ENCODE peak calls at places on chromosomes 13 and 19, in four cellular contexts. One of them, this sample, is unnamed.

GRCh38 chr13:99991013-99991805 is 9.6 kb downstream of the ZIC2 start:
- DNase-seq in lower lobe of right lung: no peak
- DNase-seq in Calu3: no peak
- DNase-seq in fibroblast of mammary gland: no peak
- DNase-seq in this sample: no peak

GRCh38 chr13:88085036-88085435 is 413.9 kb downstream of the SLITRK5 start:
- DNase-seq in lower lobe of right lung: no peak
- DNase-seq in Calu3: no peak
- DNase-seq in fibroblast of mammary gland: peak; percentile 1
- DNase-seq in this sample: peak; percentile 39

GRCh38 chr19:29845576-29846176 is 33.9 kb downstream of the CCNE1 start:
- DNase-seq in lower lobe of right lung: no peak
- DNase-seq in Calu3: no peak
- DNase-seq in fibroblast of mammary gland: peak; percentile 54
- DNase-seq in this sample: peak; percentile 35

GRCh38 chr19:18675779-18676178 is 7.7 kb upstream of the CRTC1 start:
- DNase-seq in lower lobe of right lung: no peak
- DNase-seq in Calu3: no peak
- DNase-seq in fibroblast of mammary gland: peak; percentile 26
- DNase-seq in this sample: peak; percentile 44

GRCh38 chr13:44241638-44242037 is 132.0 kb upstream of the SERP2 start:
- DNase-seq in lower lobe of right lung: no peak
- DNase-seq in Calu3: no peak
- DNase-seq in fibroblast of mammary gland: no peak
- DNase-seq in this sample: no peak

GRCh38 chr13:21111546-21111945 is 50.2 kb upstream of the LATS2 start:
- DNase-seq in lower lobe of right lung: no peak
- DNase-seq in Calu3: no peak
- DNase-seq in fibroblast of mammary gland: no peak
- DNase-seq in this sample: no peak

GRCh38 chr13:22024381-22024994 is 353.6 kb downstream of the FGF9 start:
- DNase-seq in lower lobe of right lung: no peak
- DNase-seq in Calu3: no peak
- DNase-seq in fibroblast of mammary gland: no peak
- DNase-seq in this sample: no peak

GRCh38 chr13:52906122-52906903 is 57.9 kb upstream of the PCDH8 start:
- DNase-seq in lower lobe of right lung: no peak
- DNase-seq in Calu3: no peak
- DNase-seq in fibroblast of mammary gland: no peak
- DNase-seq in this sample: no peak

GRCh38 chr13:40116008-40116407 is 460.5 kb downstream of the COG6 start:
- DNase-seq in lower lobe of right lung: no peak
- DNase-seq in Calu3: peak; percentile 67
- DNase-seq in fibroblast of mammary gland: peak; percentile 96
- DNase-seq in this sample: peak; percentile 96

GRCh38 chr13:48562296-48563066 is 29.6 kb upstream of the RCBTB2 start:
- DNase-seq in lower lobe of right lung: no peak
- DNase-seq in Calu3: no peak
- DNase-seq in fibroblast of mammary gland: no peak
- DNase-seq in this sample: no peak

GRCh38 chr13:24228852-24229458 is 68.4 kb downstream of the SPATA13 start:
- DNase-seq in lower lobe of right lung: no peak
- DNase-seq in Calu3: peak; percentile 28
- DNase-seq in fibroblast of mammary gland: peak; percentile 76
- DNase-seq in this sample: peak; percentile 68

GRCh38 chr13:40389081-40389641 is 277.3 kb downstream of the FOXO1 start:
- DNase-seq in lower lobe of right lung: no peak
- DNase-seq in Calu3: no peak
- DNase-seq in fibroblast of mammary gland: no peak
- DNase-seq in this sample: no peak

GRCh38 chr19:35031072-35031881 is 1.0 kb downstream of the SCN1B start:
- DNase-seq in lower lobe of right lung: no peak
- DNase-seq in Calu3: no peak
- DNase-seq in fibroblast of mammary gland: no peak
- DNase-seq in this sample: no peak

GRCh38 chr13:28574617-28575142 is 79.8 kb upstream of the FLT1 start:
- DNase-seq in lower lobe of right lung: no peak
- DNase-seq in Calu3: peak; percentile 42
- DNase-seq in fibroblast of mammary gland: peak; percentile 100
- DNase-seq in this sample: peak; percentile 93

GRCh38 chr19:50661087-50661486 is 11.8 kb downstream of the C19orf81 start:
- DNase-seq in lower lobe of right lung: no peak
- DNase-seq in Calu3: no peak
- DNase-seq in fibroblast of mammary gland: no peak
- DNase-seq in this sample: no peak

GRCh38 chr19:2729943-2730818 is 9.0 kb upstream of the DIRAS1 start:
- DNase-seq in lower lobe of right lung: no peak
- DNase-seq in Calu3: no peak
- DNase-seq in fibroblast of mammary gland: no peak
- DNase-seq in this sample: no peak

GRCh38 chr13:36051082-36051481 is 80.1 kb downstream of the DCLK1 start:
- DNase-seq in lower lobe of right lung: no peak
- DNase-seq in Calu3: no peak
- DNase-seq in fibroblast of mammary gland: peak; percentile 81
- DNase-seq in this sample: no peak

GRCh38 chr19:10044390-10044789 is 31.1 kb downstream of the RDH8 start:
- DNase-seq in lower lobe of right lung: no peak
- DNase-seq in Calu3: no peak
- DNase-seq in fibroblast of mammary gland: no peak
- DNase-seq in this sample: peak; percentile 34

GRCh38 chr19:57566396-57567256 is 7.0 kb upstream of the ZNF550 start:
- DNase-seq in lower lobe of right lung: no peak
- DNase-seq in Calu3: no peak
- DNase-seq in fibroblast of mammary gland: peak; percentile 62
- DNase-seq in this sample: peak; percentile 50

GRCh38 chr19:58538257-58539168 is 5.4 kb upstream of the TRIM28 start:
- DNase-seq in lower lobe of right lung: peak; percentile 60
- DNase-seq in Calu3: peak; percentile 64
- DNase-seq in fibroblast of mammary gland: no peak
- DNase-seq in this sample: no peak

GRCh38 chr19:439167-439900 is 21.5 kb downstream of the SHC2 start:
- DNase-seq in lower lobe of right lung: no peak
- DNase-seq in Calu3: no peak
- DNase-seq in fibroblast of mammary gland: no peak
- DNase-seq in this sample: no peak

GRCh38 chr13:68369739-68370138 is 1139.6 kb upstream of the PCDH9 start:
- DNase-seq in lower lobe of right lung: no peak
- DNase-seq in Calu3: no peak
- DNase-seq in fibroblast of mammary gland: no peak
- DNase-seq in this sample: peak; percentile 62

GRCh38 chr19:47698631-47699359 is 14.4 kb upstream of the EHD2 start:
- DNase-seq in lower lobe of right lung: no peak
- DNase-seq in Calu3: no peak
- DNase-seq in fibroblast of mammary gland: no peak
- DNase-seq in this sample: no peak

GRCh38 chr13:113904411-113904810 is 40.5 kb upstream of the GAS6 start:
- DNase-seq in lower lobe of right lung: no peak
- DNase-seq in Calu3: peak; percentile 28
- DNase-seq in fibroblast of mammary gland: peak; percentile 47
- DNase-seq in this sample: peak; percentile 75

GRCh38 chr13:42553098-42554046 is 20.6 kb upstream of the TNFSF11 start:
- DNase-seq in lower lobe of right lung: no peak
- DNase-seq in Calu3: no peak
- DNase-seq in fibroblast of mammary gland: peak; percentile 89
- DNase-seq in this sample: peak; percentile 55

GRCh38 chr13:26558074-26558805 is 757 bp downstream of the WASF3 start:
- DNase-seq in lower lobe of right lung: peak; percentile 46
- DNase-seq in Calu3: peak; percentile 3
- DNase-seq in fibroblast of mammary gland: peak; percentile 18
- DNase-seq in this sample: peak; percentile 20

GRCh38 chr19:38939957-38940356 is 9.2 kb downstream of the MRPS12 start:
- DNase-seq in lower lobe of right lung: no peak
- DNase-seq in Calu3: no peak
- DNase-seq in fibroblast of mammary gland: no peak
- DNase-seq in this sample: no peak

GRCh38 chr13:40102360-40102727 is 446.9 kb downstream of the COG6 start:
- DNase-seq in lower lobe of right lung: no peak
- DNase-seq in Calu3: no peak
- DNase-seq in fibroblast of mammary gland: no peak
- DNase-seq in this sample: no peak

GRCh38 chr13:57935965-57936364 is 304.4 kb downstream of the PCDH17 start:
- DNase-seq in lower lobe of right lung: no peak
- DNase-seq in Calu3: no peak
- DNase-seq in fibroblast of mammary gland: no peak
- DNase-seq in this sample: no peak

GRCh38 chr19:17687857-17688784 is at the start of gene UNC13A:
- DNase-seq in lower lobe of right lung: peak; percentile 51
- DNase-seq in Calu3: peak; percentile 67
- DNase-seq in fibroblast of mammary gland: peak; percentile 20
- DNase-seq in this sample: no peak

DNA sequence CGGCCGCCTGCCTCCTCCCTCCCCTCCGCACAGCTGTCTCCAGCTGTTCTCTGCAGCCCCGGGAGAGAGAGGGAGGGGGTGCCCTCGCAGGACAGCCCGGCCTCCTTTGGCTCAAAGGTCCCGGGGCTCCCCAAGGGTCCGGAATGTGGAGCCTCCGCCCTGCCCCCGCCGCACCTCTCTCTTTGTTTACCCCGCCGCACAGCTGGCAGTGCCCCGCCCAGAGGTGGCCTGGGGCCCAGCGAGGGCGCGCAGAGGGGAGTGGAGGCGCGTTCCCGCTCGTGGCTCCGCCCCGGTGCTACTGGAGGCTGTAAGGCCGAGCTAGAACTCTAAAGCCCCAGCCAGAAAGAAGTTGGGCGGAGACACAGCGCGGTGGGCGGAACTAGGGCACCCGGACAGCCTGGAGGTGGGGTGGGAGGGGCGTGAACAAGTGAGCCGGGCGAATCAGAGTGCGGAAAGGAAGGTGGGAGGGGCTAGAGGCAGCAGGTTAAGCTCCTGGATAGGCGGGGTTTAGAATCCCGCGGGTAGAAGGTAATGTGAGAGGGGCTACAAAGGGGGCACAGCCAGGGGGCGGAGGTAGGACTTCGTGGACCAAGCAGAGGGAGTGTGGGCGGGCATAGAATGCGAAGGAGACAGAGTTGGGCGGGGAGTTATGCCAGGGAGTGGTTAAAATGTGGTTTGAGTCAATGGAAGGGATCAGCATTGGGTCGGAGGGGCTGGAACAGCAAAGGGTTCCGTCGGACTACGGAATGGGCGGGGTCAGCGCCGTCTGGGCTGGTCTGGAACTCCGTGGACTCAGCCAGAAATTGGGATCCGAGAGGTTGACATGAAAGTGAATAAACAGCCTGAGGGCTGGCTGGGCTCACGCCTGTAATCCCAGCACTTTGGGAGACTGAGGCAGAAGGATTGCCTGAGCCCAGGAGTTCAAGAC is 2.8 kb downstream of the LTBP4 start:
- DNase-seq in lower lobe of right lung: peak; percentile 99
- DNase-seq in Calu3: peak; percentile 99
- DNase-seq in fibroblast of mammary gland: peak; percentile 92
- DNase-seq in this sample: peak; percentile 99
- TF ChIP-seq CTCF in lower lobe of right lung: no peak
- TF ChIP-seq CTCF in Calu3: no peak
- TF ChIP-seq CTCF in fibroblast of mammary gland: no peak
- TF ChIP-seq CTCF in this sample: no peak

GRCh38 chr13:60091573-60091972 is 72.2 kb downstream of the DIAPH3 start:
- DNase-seq in lower lobe of right lung: no peak
- DNase-seq in Calu3: no peak
- DNase-seq in fibroblast of mammary gland: no peak
- DNase-seq in this sample: no peak
- TF ChIP-seq CTCF in lower lobe of right lung: no peak
- TF ChIP-seq CTCF in Calu3: no peak
- TF ChIP-seq CTCF in fibroblast of mammary gland: peak; percentile 14
- TF ChIP-seq CTCF in this sample: no peak

GRCh38 chr19:49309087-49309486 is 15.9 kb downstream of the SLC6A16 start:
- DNase-seq in lower lobe of right lung: no peak
- DNase-seq in Calu3: no peak
- DNase-seq in fibroblast of mammary gland: no peak
- DNase-seq in this sample: no peak
- TF ChIP-seq CTCF in lower lobe of right lung: no peak
- TF ChIP-seq CTCF in Calu3: no peak
- TF ChIP-seq CTCF in fibroblast of mammary gland: no peak
- TF ChIP-seq CTCF in this sample: no peak

GRCh38 chr19:33311326-33311682 is 9.0 kb upstream of the CEBPA start:
- DNase-seq in lower lobe of right lung: peak; percentile 71
- DNase-seq in Calu3: peak; percentile 76
- DNase-seq in fibroblast of mammary gland: no peak
- DNase-seq in this sample: no peak
- TF ChIP-seq CTCF in lower lobe of right lung: peak; percentile 40
- TF ChIP-seq CTCF in Calu3: peak; percentile 65
- TF ChIP-seq CTCF in fibroblast of mammary gland: peak; percentile 2
- TF ChIP-seq CTCF in this sample: no peak

This sample was measured in MCF 10A.